ENCODE peak calls at places on chromosomes 13 and 19, in eight cellular contexts. D is hepatic stellate cell, Z is globus pallidus, O is T-helper 17 cell, Q is kidney tubule cell, J is AG04450, L is BE2C, H is A549. K is an unnamed sample.

GRCh38 chr19:2035590-2035991 is 15.5 kb downstream of the MKNK2 start:
- DNase-seq in Q (no peak), Z (no peak), H (no peak), J (no peak), L (no peak), O (no peak), D (no peak), K (no peak)

GRCh38 chr19:12778020-12778904 is 2.9 kb upstream of the HOOK2 start:
- DNase-seq in Q (peak; percentile 78), D (peak; percentile 86), L (peak; percentile 90), J (no peak), O (no peak), H (no peak), Z (no peak), K (peak; percentile 57)

GRCh38 chr13:100363351-100363750 is 225.2 kb downstream of the GGACT start:
- DNase-seq in D (peak; percentile 7), Z (no peak), L (no peak), H (no peak), O (no peak), J (peak; percentile 26), Q (peak; percentile 7), K (no peak)

GRCh38 chr13:30486230-30487074 is 20.7 kb upstream of the HMGB1 start:
- DNase-seq in J (no peak), H (no peak), Z (no peak), Q (peak; percentile 9), L (no peak), D (no peak), O (no peak), K (no peak)

GRCh38 chr19:10553943-10554381 is 10.3 kb downstream of the ATG4D start:
- DNase-seq in Q (no peak), D (no peak), Z (no peak), O (peak; percentile 43), H (no peak), L (no peak), J (no peak), K (no peak)

GRCh38 chr13:114065141-114065925 is 67.1 kb downstream of the RASA3 start:
- DNase-seq in H (peak; percentile 65), Q (peak; percentile 94), Z (peak; percentile 87), J (peak; percentile 92), L (peak; percentile 92), D (peak; percentile 93), O (peak; percentile 48), K (peak; percentile 94)

GRCh38 chr13:101639711-101640110 is 187.2 kb downstream of the ITGBL1 start:
- DNase-seq in L (no peak), J (no peak), O (no peak), Z (no peak), D (no peak), Q (peak; percentile 6), H (no peak), K (no peak)

GRCh38 chr13:32248789-32249188 is 66.4 kb downstream of the ZAR1L start:
- DNase-seq in Z (no peak), L (no peak), J (no peak), O (no peak), D (no peak), Q (no peak), H (no peak), K (no peak)

GRCh38 chr13:90393408-90393807 is 954.1 kb upstream of the MIR17HG start:
- DNase-seq in Q (no peak), Z (no peak), L (no peak), J (no peak), D (no peak), H (no peak), O (no peak), K (no peak)

GRCh38 chr19:13262450-13262849 is 112.2 kb downstream of the IER2 start:
- DNase-seq in O (no peak), H (peak; percentile 43), Z (peak; percentile 37), Q (peak; percentile 55), L (no peak), J (no peak), D (peak; percentile 67), K (peak; percentile 48)

GRCh38 chr13:73602295-73602694 is 531.9 kb downstream of the KLF12 start:
- DNase-seq in H (no peak), Z (no peak), L (no peak), D (no peak), J (no peak), O (no peak), Q (peak; percentile 42), K (no peak)

GRCh38 chr19:12840091-12841079 is 2.1 kb downstream of the MAST1 start:
- DNase-seq in D (no peak), L (peak; percentile 98), H (no peak), J (no peak), Q (peak; percentile 85), Z (no peak), O (no peak), K (peak; percentile 45)

GRCh38 chr13:98252931-98253470 is 75.9 kb upstream of the RNF113B start:
- DNase-seq in J (no peak), O (no peak), Z (no peak), Q (peak; percentile 73), D (peak; percentile 76), L (no peak), H (no peak), K (peak; percentile 56)

GRCh38 chr19:2261438-2262172 is 5.4 kb upstream of the JSRP1 start:
- DNase-seq in H (no peak), J (no peak), Z (no peak), D (no peak), Q (peak; percentile 31), L (peak; percentile 53), O (peak; percentile 45), K (peak; percentile 28)

GRCh38 chr19:55283548-55284393 is at the start of gene BRSK1:
- DNase-seq in O (no peak), D (peak; percentile 68), Q (peak; percentile 34), H (no peak), L (peak; percentile 85), Z (peak; percentile 79), J (no peak), K (peak; percentile 63)

GRCh38 chr19:16893686-16893990 is 4.8 kb downstream of the F2RL3 start:
- DNase-seq in J (no peak), L (peak; percentile 40), H (no peak), Z (no peak), O (no peak), D (no peak), Q (no peak), K (no peak)

K was measured in ACHN.